ENCODE peak calls at places on chromosome 17, in eight cellular contexts. O is hepatocyte, B is HCT116, V is PC-9, L is fibroblast of lung, C is mesenchymal stem cell, E is mammary epithelial cell, Q is OCI-LY7. M is an unnamed sample. For H3K9me3 and H3K4me1, the result is how much of the 10 kb centered on the place peaks cover.

GRCh38 chr17:75654176-75654575 is 12.8 kb downstream of the RECQL5 start:
- DNase-seq in O (no peak), B (no peak), V (no peak), L (no peak), C (no peak), E (no peak), Q (no peak), M (peak)

GRCh38 chr17:79991924-79992656 is 43.6 kb downstream of the TBC1D16 start:
- DNase-seq in O (peak), B (no peak), V (no peak), L (no peak), C (peak), E (no peak), Q (no peak), M (peak)

GRCh38 chr17:21345236-21345635 is 30.9 kb upstream of the KCNJ12 start:
- DNase-seq in O (no peak), B (no peak), V (no peak), L (no peak), C (no peak), E (peak), Q (peak), M (no peak)

GRCh38 chr17:33258291-33258690 is 34.8 kb downstream of the ASIC2 start:
- DNase-seq in O (no peak), B (no peak), V (no peak), L (no peak), C (no peak), E (no peak), Q (no peak), M (no peak)

GRCh38 chr17:17666111-17666714 is 15.0 kb upstream of the RAI1 start:
- DNase-seq in O (no peak), B (no peak), V (peak), L (peak), C (peak), E (peak), Q (peak), M (peak)

GRCh38 chr17:72192409-72193192 is 71.8 kb downstream of the SOX9 start:
- DNase-seq in O (peak), B (no peak), V (no peak), L (peak), C (peak), E (peak), Q (no peak), M (peak)

GRCh38 chr17:79504181-79504605 is 106.7 kb downstream of the RBFOX3 start:
- DNase-seq in O (no peak), B (no peak), V (no peak), L (no peak), C (no peak), E (no peak), Q (no peak), M (no peak)

GRCh38 chr17:75959046-75959838 is 18.4 kb upstream of the FBF1 start:
- DNase-seq in O (peak), B (no peak), V (no peak), L (no peak), C (no peak), E (no peak), Q (no peak), M (no peak)

GRCh38 chr17:61250335-61250890 is 149.2 kb upstream of the TBX2 start:
- DNase-seq in O (peak), B (no peak), V (no peak), L (peak), C (peak), E (no peak), Q (no peak), M (peak)

GRCh38 chr17:82022981-82023446 is at the start of gene LRRC45:
- DNase-seq in O (peak), B (peak), V (peak), L (peak), C (peak), E (peak), Q (peak), M (peak)

GRCh38 chr17:71085238-71086033 is 916.1 kb downstream of the KCNJ2 start:
- DNase-seq in O (peak), B (peak), V (peak), L (no peak), C (no peak), E (peak), Q (peak), M (no peak)

GRCh38 chr17:42525221-42525620 is 10.8 kb upstream of the NAGLU start:
- DNase-seq in O (no peak), B (no peak), V (no peak), L (peak), C (peak), E (peak), Q (no peak), M (peak)

GRCh38 chr17:75872434-75873351 is 5.7 kb downstream of the TRIM47 start:
- DNase-seq in O (peak), B (no peak), V (peak), L (peak), C (peak), E (peak), Q (no peak), M (peak)

GRCh38 chr17:82787081-82787848 is 35.4 kb downstream of the TBCD start:
- DNase-seq in O (no peak), B (no peak), V (no peak), L (peak), C (no peak), E (peak), Q (peak), M (peak)

GRCh38 chr17:61409301-61410099 is 9.9 kb downstream of the TBX2 start:
- DNase-seq in O (peak), B (peak), V (peak), L (peak), C (peak), E (peak), Q (no peak), M (peak)

GRCh38 chr17:164536-165235 is 16.8 kb downstream of the DOC2B start:
- DNase-seq in O (peak), B (no peak), V (peak), L (peak), C (peak), E (peak), Q (peak), M (peak)

GRCh38 chr17:11241611-11242226 is 706 bp downstream of the SHISA6 start:
- DNase-seq in O (peak), B (no peak), V (no peak), L (no peak), C (no peak), E (no peak), Q (no peak), M (no peak)

GRCh38 chr17:28811594-28812135 is 30.9 kb downstream of the FAM222B start:
- DNase-seq in O (peak), B (peak), V (peak), L (peak), C (peak), E (peak), Q (peak), M (peak)

GRCh38 chr17:4054446-4054845 is 88.4 kb downstream of the ZZEF1 start:
- DNase-seq in O (no peak), B (no peak), V (no peak), L (no peak), C (no peak), E (no peak), Q (no peak), M (no peak)

GRCh38 chr17:72778161-72779151 is 314.0 kb downstream of the SLC39A11 start:
- DNase-seq in O (no peak), B (no peak), V (no peak), L (no peak), C (no peak), E (no peak), Q (no peak), M (no peak)

GRCh38 chr17:68200689-68201424 is 47.0 kb upstream of the AMZ2 start:
- DNase-seq in O (peak), B (peak), V (peak), L (peak), C (peak), E (peak), Q (peak), M (peak)

GRCh38 chr17:69141802-69142472 is at the start of gene ABCA6:
- DNase-seq in O (no peak), B (no peak), V (no peak), L (peak), C (peak), E (peak), Q (no peak), M (peak)

GRCh38 chr17:64339516-64340475 is 50.9 kb downstream of the PECAM1 start:
- DNase-seq in O (no peak), B (no peak), V (no peak), L (no peak), C (peak), E (no peak), Q (no peak), M (peak)

GRCh38 chr17:7235693-7236665 is 1.7 kb upstream of the DVL2 start:
- DNase-seq in O (peak), B (no peak), V (no peak), L (peak), C (peak), E (peak), Q (no peak), M (peak)

GRCh38 chr17:81863123-81863675 is 2.9 kb upstream of the P4HB start:
- DNase-seq in O (no peak), B (no peak), V (no peak), L (peak), C (peak), E (no peak), Q (no peak), M (peak)

GRCh38 chr17:21106316-21106715 is 20.4 kb upstream of the DHRS7B start:
- DNase-seq in O (no peak), B (no peak), V (no peak), L (no peak), C (no peak), E (no peak), Q (no peak), M (no peak)

GRCh38 chr17:6453279-6454024 is 9.2 kb downstream of the PIMREG start:
- DNase-seq in O (no peak), B (no peak), V (no peak), L (no peak), C (no peak), E (no peak), Q (no peak), M (no peak)

GRCh38 chr17:47864791-47865216 is 13.8 kb upstream of the SP6 start:
- DNase-seq in O (no peak), B (no peak), V (no peak), L (no peak), C (no peak), E (peak), Q (no peak), M (peak)

GRCh38 chr17:77322534-77323412 is 182.0 kb downstream of the SEC14L1 start:
- DNase-seq in O (peak), B (peak), V (peak), L (peak), C (peak), E (peak), Q (peak), M (peak)

GRCh38 chr17:59859444-59860025 is 33.2 kb downstream of the TUBD1 start:
- DNase-seq in O (no peak), B (no peak), V (no peak), L (peak), C (peak), E (no peak), Q (peak), M (peak)

GRCh38 chr17:1793447-1793806 is 31.6 kb downstream of the SERPINF1 start:
- DNase-seq in O (no peak), B (no peak), V (no peak), L (peak), C (no peak), E (peak), Q (no peak), M (peak)

GRCh38 chr17:17814162-17815061 is 22.4 kb downstream of the SREBF1 start:
- DNase-seq in O (no peak), B (no peak), V (no peak), L (no peak), C (no peak), E (no peak), Q (no peak), M (no peak)

GRCh38 chr17:48132375-48132774 is 24.8 kb downstream of the SNX11 start:
- DNase-seq in O (no peak), B (no peak), V (no peak), L (no peak), C (no peak), E (no peak), Q (no peak), M (no peak)

GRCh38 chr17:81115749-81116464 is 49.4 kb upstream of the PVALEF start:
- DNase-seq in O (no peak), B (no peak), V (no peak), L (no peak), C (no peak), E (no peak), Q (no peak), M (no peak)

GRCh38 chr17:30363715-30364202 is 15.0 kb upstream of the CPD start:
- DNase-seq in O (no peak), B (no peak), V (peak), L (peak), C (peak), E (peak), Q (peak), M (peak)

DNA sequence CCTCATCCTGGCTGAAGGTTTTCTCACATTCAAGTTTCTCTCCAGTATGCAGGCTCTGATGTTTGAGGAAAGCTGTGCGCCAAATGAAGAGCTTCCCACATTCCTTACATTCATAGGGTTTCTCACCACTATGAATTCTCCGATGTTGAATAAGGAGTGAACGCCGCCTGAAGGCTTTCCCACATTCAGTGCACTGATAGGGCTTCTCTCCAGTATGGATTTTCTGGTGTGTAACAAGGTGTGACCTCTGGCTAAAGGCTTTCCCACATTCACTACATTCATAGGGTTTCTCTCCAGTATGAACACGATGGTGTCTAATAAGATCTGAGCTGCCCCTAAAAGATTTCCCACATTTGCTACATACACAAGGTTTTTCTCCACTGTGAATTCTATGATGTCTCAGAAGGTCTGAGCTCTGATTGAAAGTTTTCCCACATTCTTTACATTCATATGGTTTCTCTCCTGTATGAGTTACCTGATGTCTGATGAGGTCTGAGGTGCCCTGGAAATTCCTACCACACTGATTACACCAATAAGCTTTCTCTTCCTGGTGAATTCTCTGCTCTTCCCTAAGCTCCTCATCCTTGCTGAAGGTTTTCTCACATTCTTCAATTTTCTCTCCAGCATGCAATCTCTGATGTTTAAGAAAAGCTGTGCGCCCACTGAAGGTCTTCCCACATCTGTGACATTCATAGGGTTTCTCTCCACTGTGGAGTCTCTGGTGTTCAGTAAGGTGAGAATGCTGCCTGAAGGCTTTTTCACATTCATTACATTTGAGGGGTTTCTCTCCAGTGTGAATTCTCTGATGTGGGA is 8.9 kb downstream of the ZNF594 start:
- DNase-seq in O (no peak), B (no peak), V (no peak), L (no peak), C (no peak), E (no peak), Q (no peak), M (no peak)
- H3K9me3 ChIP-seq in O (half or more), B (half or more), V (half or more), L (under half), C (half or more), E (half or more), Q (under half), M (under half)

DNA sequence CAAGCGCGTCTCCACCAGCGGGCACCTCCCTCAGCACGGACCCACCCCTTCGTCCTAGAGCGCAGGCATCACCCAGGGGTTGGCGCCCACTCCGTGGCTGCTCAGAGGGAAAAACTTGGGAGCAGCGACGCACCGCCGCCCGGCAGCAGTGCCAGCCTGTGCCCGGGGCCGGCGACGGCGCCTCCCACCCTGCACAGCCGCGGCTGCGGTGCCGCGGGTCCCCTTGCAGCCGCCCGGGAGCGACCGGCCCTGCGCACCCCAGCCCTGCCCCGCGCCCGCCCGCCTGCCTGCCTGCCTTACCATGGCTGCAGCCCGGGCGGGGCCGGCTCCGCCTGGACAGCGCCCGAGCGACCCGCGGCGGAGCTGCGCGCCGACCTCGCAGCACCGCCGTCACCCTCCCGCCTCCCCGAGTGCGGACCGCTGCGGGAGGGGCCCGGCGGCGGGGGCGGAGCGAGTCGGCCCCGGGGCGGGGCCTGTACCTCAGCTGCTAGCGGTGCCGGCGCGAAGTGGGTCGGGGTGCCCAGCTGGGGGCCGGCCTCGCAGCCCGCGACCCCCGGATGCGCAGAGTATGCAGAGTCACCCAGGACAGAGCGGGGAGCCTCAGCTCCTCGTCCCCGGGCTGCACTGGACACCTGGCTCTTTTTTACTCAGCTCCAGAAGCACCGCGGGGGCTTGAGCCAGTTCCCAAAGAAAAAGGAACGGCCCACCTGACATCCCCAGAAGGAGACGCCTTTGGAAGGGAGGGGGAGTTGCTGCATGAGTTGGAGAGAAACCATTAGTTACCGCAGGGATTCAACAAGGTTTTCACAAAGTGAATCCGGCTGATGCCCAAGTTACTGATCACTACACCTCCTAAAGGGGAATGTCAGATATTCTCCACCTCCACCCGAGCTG is 17.5 kb upstream of the MTMR4 start:
- DNase-seq in O (peak), B (no peak), V (peak), L (peak), C (peak), E (peak), Q (peak), M (peak)
- H2AFZ ChIP-seq in O (peak), B (peak), V (no peak), L (no peak), C (peak), E (peak), Q (peak), M (peak)

GRCh38 chr17:50273654-50274040 is 619 bp upstream of the TMEM92 start:
- DNase-seq in O (no peak), B (no peak), V (no peak), L (no peak), C (no peak), E (no peak), Q (no peak), M (no peak)
- H3K4me1 ChIP-seq in O (half or more), B (under half), V (half or more), L (under half), C (half or more), E (under half), Q (under half), M (half or more)

GRCh38 chr17:27089929-27090247 is 204.0 kb upstream of the WSB1 start:
- DNase-seq in O (no peak), B (no peak), V (peak), L (no peak), C (no peak), E (no peak), Q (no peak), M (no peak)
- H3K9me3 ChIP-seq in O (under half), B (under half), V (under half), L (under half), C (under half), E (under half), Q (under half), M (under half)

DNA sequence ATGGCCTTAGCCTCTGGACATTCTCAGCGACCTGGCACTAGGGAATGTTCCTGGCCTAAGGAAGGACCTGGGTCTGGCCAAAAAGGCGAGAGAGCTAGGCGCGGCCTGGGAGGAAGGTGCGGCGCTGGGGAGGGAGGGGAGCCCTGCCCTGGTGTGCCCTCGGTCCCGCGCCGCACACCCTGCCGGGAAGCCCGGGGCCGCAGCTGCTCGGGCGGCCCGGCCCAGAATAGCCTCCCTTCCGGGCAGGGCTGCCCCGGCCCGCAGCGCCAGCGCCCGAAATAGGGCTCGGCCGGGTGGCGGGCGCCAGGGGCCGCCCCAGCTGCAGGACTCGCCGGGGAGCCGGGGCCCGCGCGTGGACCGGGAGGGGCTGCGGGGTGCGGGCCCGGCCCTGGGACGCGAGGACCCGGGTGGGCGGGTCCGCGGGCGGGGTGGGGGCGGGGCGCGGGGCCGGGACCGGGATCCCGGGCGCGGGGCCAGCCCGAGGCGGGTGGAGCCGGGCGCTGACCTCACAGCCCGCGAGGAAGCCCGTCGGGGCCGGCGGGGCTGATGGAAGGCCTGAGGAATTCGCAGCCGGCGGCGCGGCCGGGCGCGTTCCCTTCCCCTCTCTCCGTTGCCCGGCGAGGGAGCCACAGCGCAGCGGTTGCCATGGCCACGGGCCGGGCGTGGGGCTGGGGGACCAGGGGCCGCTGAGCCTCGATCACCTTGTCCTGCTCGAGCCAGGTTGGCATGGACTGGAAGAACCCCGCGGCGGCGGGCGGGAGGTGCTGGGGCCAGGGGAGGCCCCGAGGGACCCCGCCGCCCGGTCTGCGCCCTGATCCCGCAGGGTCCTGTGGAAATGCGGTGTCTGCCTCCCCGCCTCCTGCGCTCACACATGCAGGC is 18.1 kb downstream of the SOCS3 start:
- DNase-seq in O (peak), B (no peak), V (peak), L (peak), C (peak), E (peak), Q (no peak), M (peak)
- H2AFZ ChIP-seq in O (peak), B (no peak), V (peak), L (no peak), C (peak), E (peak), Q (no peak), M (peak)

GRCh38 chr17:40817103-40817682 is 5.2 kb downstream of the KRT10 start:
- DNase-seq in O (no peak), B (no peak), V (no peak), L (no peak), C (no peak), E (no peak), Q (no peak), M (no peak)
- H3K4me1 ChIP-seq in O (under half), B (under half), V (under half), L (under half), C (under half), E (under half), Q (under half), M (under half)

M was measured in GM23248.